ENCODE peak calls at places on chromosomes 11 and 22, in eight cellular contexts. K is astrocyte, L is AG04449, X is lung, N is AG09309, F is body of pancreas, M is fibroblast of mammary gland, V is pancreas. Z is an unnamed sample.

GRCh38 chr11:12150831-12151382 is 40.5 kb downstream of the MICAL2 start:
- DNase-seq in F (no peak), K (peak; percentile 82), V (no peak), L (no peak), X (no peak), M (peak; percentile 72), N (no peak), Z (peak; percentile 53)

GRCh38 chr11:3357994-3358676 is 20.8 kb downstream of the ZNF195 start:
- DNase-seq in N (no peak), F (no peak), V (no peak), X (no peak), L (no peak), K (no peak), M (no peak), Z (no peak)

GRCh38 chr11:129720156-129720555 is 95.5 kb upstream of the TMEM45B start:
- DNase-seq in K (no peak), L (no peak), M (no peak), N (no peak), F (no peak), V (no peak), X (no peak), Z (no peak)

GRCh38 chr22:24703101-24703500 is 71.4 kb downstream of the PIWIL3 start:
- DNase-seq in N (no peak), L (no peak), V (no peak), M (peak; percentile 47), X (no peak), F (no peak), K (no peak), Z (peak; percentile 61)

GRCh38 chr22:34102633-34103032 is 182.4 kb upstream of the LARGE1 start:
- DNase-seq in L (no peak), V (no peak), N (no peak), F (no peak), M (no peak), K (no peak), X (no peak), Z (no peak)

GRCh38 chr11:36711104-36711825 is 113.2 kb upstream of the RAG2 start:
- DNase-seq in N (no peak), X (no peak), M (no peak), V (no peak), L (no peak), K (no peak), F (no peak), Z (no peak)

GRCh38 chr22:24205438-24206189 is 24.3 kb downstream of the SUSD2 start:
- DNase-seq in V (no peak), N (no peak), K (no peak), X (no peak), L (no peak), F (no peak), M (no peak), Z (no peak)

GRCh38 chr11:66087148-66087908 is 17.3 kb downstream of the PACS1 start:
- DNase-seq in K (no peak), L (no peak), X (no peak), M (no peak), F (no peak), N (no peak), V (no peak), Z (no peak)

GRCh38 chr22:46996595-46997310 is 234.3 kb downstream of the TBC1D22A start:
- DNase-seq in N (no peak), K (no peak), V (peak; percentile 60), X (no peak), L (no peak), M (no peak), F (peak; percentile 49), Z (no peak)

GRCh38 chr22:25970348-25970995 is 198.8 kb upstream of the SEZ6L start:
- DNase-seq in V (no peak), X (no peak), N (no peak), M (no peak), L (no peak), K (no peak), F (no peak), Z (no peak)

GRCh38 chr11:105923814-105924213 is 98.2 kb downstream of the MSANTD4 start:
- DNase-seq in X (no peak), V (no peak), N (no peak), K (peak; percentile 68), M (peak; percentile 66), F (no peak), L (no peak), Z (peak; percentile 49)

GRCh38 chr11:13717331-13717730 is 48.9 kb downstream of the FAR1 start:
- DNase-seq in X (no peak), V (no peak), N (peak; percentile 55), F (no peak), M (peak; percentile 52), L (peak; percentile 40), K (peak; percentile 78), Z (peak; percentile 76)

GRCh38 chr11:64698427-64698826 is 24.6 kb downstream of the NRXN2 start:
- DNase-seq in N (no peak), F (no peak), L (no peak), M (no peak), K (no peak), X (no peak), V (no peak), Z (no peak)

GRCh38 chr11:62539238-62539925 is 7.2 kb downstream of the AHNAK start:
- DNase-seq in K (peak; percentile 90), X (peak; percentile 75), M (peak; percentile 93), N (peak; percentile 74), F (no peak), V (peak; percentile 49), L (peak; percentile 41), Z (peak; percentile 90)

GRCh38 chr11:36713715-36714114 is 115.7 kb upstream of the RAG2 start:
- DNase-seq in M (no peak), X (no peak), L (no peak), K (no peak), V (no peak), N (no peak), F (no peak), Z (no peak)

GRCh38 chr11:33698921-33699320 is 1.7 kb downstream of the C11orf91 start:
- DNase-seq in K (no peak), N (no peak), L (no peak), M (no peak), X (no peak), V (no peak), F (no peak), Z (no peak)

GRCh38 chr11:40302669-40303068 is 1156.8 kb downstream of the LRRC4C start:
- DNase-seq in N (no peak), L (no peak), F (no peak), K (peak; percentile 80), M (peak; percentile 20), V (no peak), X (no peak), Z (peak; percentile 74)

GRCh38 chr22:50537765-50538164 is 7.9 kb upstream of the KLHDC7B start:
- DNase-seq in X (no peak), V (no peak), K (no peak), N (no peak), M (no peak), L (no peak), F (no peak), Z (no peak)

GRCh38 chr22:29914165-29914564 is 31.2 kb downstream of the MTMR3 start:
- DNase-seq in L (peak; percentile 65), F (no peak), M (peak; percentile 85), K (peak; percentile 88), X (no peak), N (peak; percentile 63), V (no peak), Z (peak; percentile 74)

GRCh38 chr22:42788466-42788865 is 67.8 kb upstream of the A4GALT start:
- DNase-seq in V (no peak), X (no peak), L (no peak), F (no peak), M (no peak), N (no peak), K (no peak), Z (no peak)

DNA sequence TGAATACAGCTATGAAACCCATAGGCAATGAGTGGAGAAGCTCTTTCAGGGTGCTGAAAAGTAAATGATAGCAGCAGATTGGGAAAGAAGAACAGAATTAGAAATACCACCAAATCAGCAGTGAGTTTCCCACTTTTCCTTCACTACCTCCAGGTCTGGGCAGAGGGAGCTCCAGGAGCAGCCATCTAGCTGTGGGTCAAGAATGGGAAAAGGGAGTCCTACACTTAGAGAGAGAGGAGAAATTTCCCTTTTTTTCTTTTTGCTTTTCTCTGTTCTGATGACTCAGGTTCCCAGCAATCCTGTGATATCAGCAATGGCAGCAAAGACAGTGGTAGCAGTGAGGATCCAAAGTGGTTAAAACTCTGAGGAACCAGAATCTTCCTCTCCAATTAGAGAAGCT is 263.9 kb downstream of the NXPE2 start:
- DNase-seq in F (no peak), L (no peak), N (no peak), M (no peak), V (no peak), X (no peak), K (peak; percentile 27), Z (no peak)
- TF ChIP-seq CTCF in F (no peak), L (no peak), N (no peak), M (no peak), V (no peak), X (no peak), K (no peak), Z (no peak)

DNA sequence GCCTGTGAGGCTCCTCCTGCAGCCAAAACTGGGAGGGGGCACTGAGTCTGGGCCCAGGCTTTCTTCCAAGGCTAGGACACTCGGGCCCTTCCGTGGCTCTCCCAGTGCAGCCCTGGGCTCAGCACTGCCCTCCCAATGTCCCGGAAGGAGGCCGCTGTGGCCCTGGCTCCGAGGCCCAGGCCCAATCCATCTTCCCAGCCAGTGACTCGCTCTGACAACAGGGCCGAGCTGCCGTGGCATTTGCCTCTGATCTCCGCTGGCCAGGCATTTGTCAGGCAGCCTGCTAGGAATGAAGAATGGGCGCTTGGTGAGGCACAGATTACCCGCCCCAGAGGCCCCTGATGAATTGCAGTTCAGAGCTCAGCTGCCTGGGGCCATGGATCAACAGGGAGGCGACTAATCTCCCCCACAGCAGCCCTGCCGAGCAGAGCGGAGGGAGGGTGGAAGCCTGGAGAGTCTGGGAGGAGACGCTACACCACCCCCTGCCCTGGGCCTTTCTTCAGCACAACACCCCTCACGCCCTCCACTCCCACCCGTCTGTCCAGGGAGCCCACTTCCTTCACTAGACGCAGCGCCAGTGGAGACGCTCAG is 8.3 kb downstream of the FXYD2 start:
- DNase-seq in F (peak; percentile 63), L (no peak), X (no peak), N (no peak), V (peak; percentile 79), M (peak; percentile 58), K (peak; percentile 45), Z (peak; percentile 25)
- H3K4me3 ChIP-seq in F (no peak overlapping the region), L (no peak overlapping the region), X (no peak overlapping the region), N (no peak overlapping the region), V (no peak overlapping the region), M (no peak overlapping the region), K (no peak overlapping the region), Z (no peak overlapping the region)

DNA sequence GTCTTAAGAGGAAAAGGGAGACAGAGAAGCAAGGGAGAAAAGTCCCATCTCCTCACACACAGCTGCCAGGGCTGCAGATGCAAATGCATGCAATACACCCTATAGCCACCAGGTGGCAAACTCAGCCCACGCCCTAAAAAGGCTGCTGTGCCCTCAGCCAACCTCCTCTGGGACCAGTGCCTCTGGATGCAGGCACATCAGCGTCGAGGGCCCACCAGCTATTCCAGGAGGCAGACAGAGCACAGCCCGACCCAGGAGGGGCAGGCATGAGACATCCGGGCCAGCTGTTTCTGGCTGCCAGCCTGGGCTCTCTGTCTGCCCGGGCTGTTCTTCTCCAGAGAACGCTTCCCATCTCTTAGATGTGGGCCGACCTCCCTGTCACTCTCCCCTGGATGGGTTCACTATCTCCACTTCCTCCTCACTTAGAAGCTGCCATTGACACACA is 39.7 kb downstream of the TPBGL start:
- DNase-seq in N (no peak), L (no peak), F (peak; percentile 81), M (peak; percentile 67), X (peak; percentile 71), V (peak; percentile 83), K (peak; percentile 22), Z (peak; percentile 82)
- TF ChIP-seq CTCF in N (peak; percentile 97), L (peak; percentile 94), F (peak; percentile 94), M (peak; percentile 95), X (peak; percentile 91), V (peak; percentile 95), K (peak; percentile 91), Z (peak; percentile 98)

GRCh38 chr22:35409783-35410662 is 10.1 kb downstream of the MCM5 start:
- DNase-seq in L (no peak), X (peak; percentile 41), M (no peak), N (no peak), K (no peak), V (no peak), F (no peak), Z (peak; percentile 31)
- H3K4me3 ChIP-seq in L (no peak overlapping the region), X (no peak overlapping the region), M (no peak overlapping the region), N (no peak overlapping the region), K (no peak overlapping the region), V (no peak overlapping the region), F (no peak overlapping the region), Z (no peak overlapping the region)